ENCODE peak calls at places on chromosomes 4 and X, in seven cellular contexts. S, U, D, F, X, G and Y are unnamed samples.

GRCh38 chrX:95152810-95153209 is 1478.8 kb downstream of the FAM133A start:
- DNase-seq in S (no peak), U (no peak), D (no peak), F (no peak), X (no peak), G (no peak), Y (no peak)

GRCh38 chr4:186693159-186693815 is 30.4 kb downstream of the FAT1 start:
- DNase-seq in S (peak), U (no peak), D (peak), F (peak), X (peak), G (no peak), Y (peak)

GRCh38 chrX:116490091-116490490 is 27.3 kb upstream of the CT83 start:
- DNase-seq in S (peak), U (no peak), D (peak), F (no peak), X (no peak), G (no peak), Y (peak)

GRCh38 chrX:44447214-44447613 is 95.4 kb downstream of the FUNDC1 start:
- DNase-seq in S (no peak), U (no peak), D (no peak), F (no peak), X (no peak), G (no peak), Y (no peak)

GRCh38 chr4:101279377-101279871 is 67.9 kb downstream of the PPP3CA start:
- DNase-seq in S (peak), U (no peak), D (no peak), F (no peak), X (no peak), G (no peak), Y (peak)

GRCh38 chrX:140343226-140343873 is 161.5 kb downstream of the SOX3 start:
- DNase-seq in S (no peak), U (no peak), D (peak), F (no peak), X (no peak), G (no peak), Y (no peak)

GRCh38 chr4:121726642-121727268 is 30.0 kb upstream of the ANXA5 start:
- DNase-seq in S (peak), U (no peak), D (peak), F (no peak), X (no peak), G (no peak), Y (peak)

GRCh38 chrX:1380672-1381233 is 11.2 kb downstream of the SLC25A6 start:
- DNase-seq in S (no peak), U (peak), D (no peak), F (no peak), X (no peak), G (no peak), Y (no peak)

GRCh38 chr4:71855944-71856343 is 72.1 kb upstream of the GC start:
- DNase-seq in S (no peak), U (no peak), D (no peak), F (no peak), X (no peak), G (no peak), Y (no peak)

GRCh38 chrX:110268875-110269274 is 49.0 kb downstream of the AMMECR1 start:
- DNase-seq in S (no peak), U (no peak), D (no peak), F (no peak), X (no peak), G (no peak), Y (no peak)

GRCh38 chr4:119040711-119041185 is 94.9 kb upstream of the MYOZ2 start:
- DNase-seq in S (peak), U (no peak), D (peak), F (no peak), X (no peak), G (no peak), Y (peak)

GRCh38 chr4:6297266-6297815 is 27.7 kb downstream of the WFS1 start:
- DNase-seq in S (no peak), U (no peak), D (no peak), F (no peak), X (no peak), G (no peak), Y (no peak)

GRCh38 chr4:22897520-22898108 is 204.9 kb downstream of the GBA3 start:
- DNase-seq in S (peak), U (no peak), D (peak), F (no peak), X (no peak), G (no peak), Y (peak)
- TF ChIP-seq CTCF in S (peak), U (peak), D (peak), F (peak), X (peak), G (peak), Y (peak)

GRCh38 chr4:134650461-134650860 is 448.9 kb upstream of the PABPC4L start:
- DNase-seq in S (no peak), U (no peak), D (no peak), F (no peak), X (no peak), G (no peak), Y (no peak)
- TF ChIP-seq CTCF in S (no peak), U (no peak), D (peak), F (no peak), X (no peak), G (no peak), Y (no peak)

GRCh38 chr4:3655485-3656429 is 110.4 kb upstream of the ADRA2C start:
- DNase-seq in S (peak), U (no peak), D (no peak), F (no peak), X (no peak), G (no peak), Y (no peak)

GRCh38 chr4:3659131-3659530 is 107.1 kb upstream of the ADRA2C start:
- DNase-seq in S (no peak), U (no peak), D (no peak), F (no peak), X (no peak), G (no peak), Y (no peak)

GRCh38 chr4:3660086-3660927 is 105.9 kb upstream of the ADRA2C start:
- DNase-seq in S (no peak), U (peak), D (no peak), F (no peak), X (no peak), G (no peak), Y (peak)

GRCh38 chr4:3656441-3657376 is 109.5 kb upstream of the ADRA2C start:
- DNase-seq in S (no peak), U (no peak), D (no peak), F (no peak), X (no peak), G (no peak), Y (no peak)

GRCh38 chr4:3657917-3658913 is 108.0 kb upstream of the ADRA2C start:
- DNase-seq in S (peak), U (no peak), D (no peak), F (no peak), X (peak), G (no peak), Y (peak)
- TF ChIP-seq CTCF in S (no peak), U (no peak), D (no peak), F (no peak), X (no peak), G (no peak), Y (no peak)

GRCh38 chrX:154914052-154914451 is 27.9 kb downstream of the F8A1 start:
- DNase-seq in S (no peak), U (no peak), D (no peak), F (no peak), X (no peak), G (no peak), Y (no peak)

GRCh38 chrX:154918060-154918483 is 31.9 kb downstream of the F8A1 start:
- DNase-seq in S (peak), U (no peak), D (peak), F (peak), X (no peak), G (no peak), Y (peak)
- TF ChIP-seq CTCF in S (peak), U (peak), D (peak), F (no peak), X (no peak), G (peak), Y (peak)

GRCh38 chr4:145732001-145732400 is 52.1 kb downstream of the C4orf51 start:
- DNase-seq in S (no peak), U (no peak), D (no peak), F (no peak), X (no peak), G (no peak), Y (no peak)

GRCh38 chr4:145732416-145732815 is 52.5 kb downstream of the C4orf51 start:
- DNase-seq in S (no peak), U (no peak), D (peak), F (no peak), X (no peak), G (no peak), Y (no peak)

GRCh38 chr4:145734051-145734450 is 54.1 kb downstream of the C4orf51 start:
- DNase-seq in S (peak), U (no peak), D (peak), F (peak), X (no peak), G (no peak), Y (no peak)

GRCh38 chr4:145734576-145735329 is 54.8 kb downstream of the C4orf51 start:
- DNase-seq in S (peak), U (no peak), D (peak), F (peak), X (peak), G (no peak), Y (peak)

DNA sequence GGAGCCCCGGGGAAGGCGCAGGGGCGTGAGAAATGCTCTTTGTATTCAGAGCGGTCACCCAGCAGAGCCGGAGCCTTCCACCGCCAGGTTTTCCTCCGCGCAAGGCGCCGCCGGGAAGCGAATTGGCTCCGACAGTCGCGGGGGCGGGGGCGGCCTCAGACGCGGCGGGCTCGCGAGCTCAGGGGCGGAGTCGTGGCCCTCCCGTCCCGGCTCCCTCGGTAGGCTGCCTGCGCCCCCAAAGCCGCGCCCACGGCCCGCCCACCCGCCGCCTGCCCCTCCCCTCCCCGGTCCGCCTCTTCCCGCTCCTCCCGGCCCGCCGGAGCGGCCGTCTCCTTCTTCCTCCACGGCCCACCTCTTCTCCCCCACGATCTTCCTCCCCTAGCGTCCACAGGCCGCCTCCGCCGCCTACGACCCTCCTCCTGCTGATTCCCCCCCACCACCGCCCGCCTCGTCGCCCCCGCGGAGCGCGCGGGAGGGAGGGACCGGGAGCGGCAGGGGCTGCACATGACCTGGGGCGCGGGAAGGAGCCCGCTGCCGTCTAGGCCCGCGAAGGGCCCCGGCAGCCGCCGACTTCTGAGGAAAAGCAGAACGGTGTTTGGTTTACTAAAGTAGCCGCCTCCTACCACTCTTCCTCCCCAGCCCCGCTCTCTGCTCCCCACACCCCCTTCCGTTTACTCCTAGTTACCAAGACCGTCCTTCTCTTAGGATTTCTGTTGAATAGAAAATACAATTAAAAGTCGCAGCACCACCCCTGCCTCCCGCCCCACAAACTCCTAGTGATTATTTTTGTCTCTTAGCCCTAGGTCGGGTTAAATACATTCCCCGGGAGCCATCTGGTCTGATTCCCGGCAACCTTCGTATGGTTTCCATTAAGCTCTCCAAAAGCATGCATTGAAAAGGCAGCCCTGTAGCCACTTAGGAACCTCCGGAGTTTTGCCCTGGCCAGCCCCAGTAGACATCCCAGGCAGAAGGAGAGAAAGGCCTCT is 53.2 kb downstream of the C4orf51 start:
- DNase-seq in S (peak), U (peak), D (peak), F (peak), X (peak), G (peak), Y (peak)
- TF ChIP-seq CTCF in S (peak), U (peak), D (no peak), F (no peak), X (no peak), G (no peak), Y (no peak)

GRCh38 chr4:136484996-136485395 is 1047.3 kb downstream of the PCDH18 start:
- DNase-seq in S (no peak), U (no peak), D (peak), F (no peak), X (no peak), G (no peak), Y (no peak)
- TF ChIP-seq CTCF in S (no peak), U (no peak), D (no peak), F (no peak), X (no peak), G (no peak), Y (no peak)

GRCh38 chr4:76569225-76569624 is 134.2 kb downstream of the SHROOM3 start:
- DNase-seq in S (no peak), U (no peak), D (no peak), F (peak), X (no peak), G (no peak), Y (no peak)

GRCh38 chr4:76570141-76570989 is 135.3 kb downstream of the SHROOM3 start:
- DNase-seq in S (peak), U (no peak), D (peak), F (no peak), X (no peak), G (no peak), Y (no peak)

GRCh38 chr4:76571274-76571673 is 136.2 kb downstream of the SHROOM3 start:
- DNase-seq in S (no peak), U (no peak), D (peak), F (no peak), X (no peak), G (no peak), Y (no peak)

GRCh38 chr4:76572224-76572623 is 137.2 kb downstream of the SHROOM3 start:
- DNase-seq in S (no peak), U (no peak), D (no peak), F (no peak), X (no peak), G (no peak), Y (no peak)

DNA sequence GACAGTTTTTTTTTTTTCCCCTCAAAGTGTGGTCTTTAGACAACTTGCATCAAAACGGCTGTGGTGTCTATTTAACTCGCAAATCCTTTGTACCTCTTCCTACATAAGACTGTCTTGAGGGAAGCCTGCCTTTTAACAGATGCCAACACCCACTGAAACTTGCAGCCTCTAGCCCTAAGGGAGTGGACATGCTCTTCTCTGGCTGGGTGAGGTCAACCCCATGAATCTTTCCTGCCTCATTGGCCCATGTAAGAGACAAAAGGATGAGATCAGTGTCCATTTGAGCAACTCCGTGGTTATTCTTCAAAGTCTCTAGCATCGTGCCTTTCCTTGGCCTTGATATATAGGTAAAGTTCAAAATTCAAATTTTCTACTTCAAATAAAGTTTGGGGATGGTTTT is 134.7 kb downstream of the SHROOM3 start:
- DNase-seq in S (no peak), U (no peak), D (no peak), F (no peak), X (no peak), G (no peak), Y (no peak)
- TF ChIP-seq CTCF in S (no peak), U (no peak), D (no peak), F (no peak), X (no peak), G (no peak), Y (no peak)

DNA sequence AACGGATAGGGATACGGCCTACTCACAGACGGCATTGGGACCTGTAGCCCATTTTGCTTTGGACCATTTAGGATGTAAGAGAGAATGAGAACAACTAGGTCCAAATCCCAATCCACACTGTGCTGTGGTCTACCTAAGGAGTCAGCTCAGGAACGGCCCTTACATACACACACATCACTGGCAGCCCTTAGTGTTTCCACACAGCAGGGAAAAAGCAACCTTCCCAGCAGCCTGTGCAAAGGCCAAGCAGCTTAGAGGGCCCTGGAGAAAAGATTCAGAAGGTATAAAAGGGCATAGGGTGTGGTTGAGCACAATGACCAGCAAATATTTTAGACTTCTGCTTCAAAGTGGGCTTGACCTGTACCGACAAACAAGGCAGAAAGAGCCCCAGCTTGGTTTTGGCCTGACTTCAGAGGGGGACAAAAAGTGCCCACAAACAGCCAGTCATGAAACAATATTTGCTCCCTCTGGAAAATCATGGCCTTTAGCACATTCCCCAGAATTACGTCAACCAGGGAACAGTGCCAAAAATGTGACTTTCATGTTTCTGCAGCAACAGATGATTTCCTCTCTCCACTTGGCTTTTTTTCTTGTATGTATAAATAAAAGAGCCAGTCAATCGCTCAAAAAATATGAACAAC is 359.5 kb upstream of the FGF16 start:
- DNase-seq in S (peak), U (no peak), D (peak), F (no peak), X (no peak), G (no peak), Y (peak)
- TF ChIP-seq CTCF in S (no peak), U (no peak), D (no peak), F (no peak), X (no peak), G (no peak), Y (no peak)

GRCh38 chr4:139768913-139769312 is 103.3 kb downstream of the MGST2 start:
- DNase-seq in S (no peak), U (no peak), D (no peak), F (no peak), X (peak), G (no peak), Y (no peak)
- TF ChIP-seq CTCF in S (no peak), U (no peak), D (peak), F (no peak), X (no peak), G (no peak), Y (no peak)

DNA sequence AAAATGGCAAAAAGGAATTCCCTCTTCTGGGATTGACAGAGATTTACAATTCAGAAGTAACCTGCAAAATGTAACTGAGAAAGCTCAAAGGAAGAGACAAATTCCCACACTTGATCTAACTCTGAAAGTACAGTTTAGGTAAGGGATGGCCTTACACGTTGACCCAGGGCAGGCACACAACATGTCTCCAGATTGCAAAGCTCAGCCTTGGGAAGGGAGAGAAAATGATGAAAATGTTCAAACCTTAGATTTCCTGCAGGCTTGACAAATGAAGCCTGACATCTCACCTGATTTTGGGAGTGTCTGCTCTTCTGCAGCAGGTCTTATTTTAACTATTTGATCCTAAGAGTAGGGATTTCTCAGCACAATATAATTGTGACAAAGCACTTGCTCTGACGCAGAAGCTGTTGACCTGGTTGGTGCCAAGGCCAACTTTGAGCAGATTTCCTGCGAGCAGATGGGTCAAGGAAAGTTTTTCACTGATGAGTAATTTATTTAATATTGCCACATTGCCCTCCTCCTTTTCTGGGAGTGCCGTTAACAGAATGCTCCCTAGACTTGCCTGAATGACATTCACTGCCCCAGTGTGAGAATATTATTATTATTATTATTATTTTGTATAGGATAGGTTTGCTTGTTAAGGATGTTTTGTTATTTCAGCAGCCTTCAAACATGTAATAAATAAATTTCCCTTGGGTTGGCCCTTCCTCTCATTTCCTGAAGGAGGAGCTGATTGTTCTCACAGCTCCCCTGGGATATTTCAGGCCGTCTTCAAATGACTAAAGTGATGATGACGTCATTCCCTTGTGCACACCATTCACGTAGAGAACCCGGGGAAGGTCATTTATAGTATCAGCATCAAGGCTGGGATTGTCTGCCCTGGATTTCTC is 157.1 kb downstream of the VEGFC start:
- DNase-seq in S (peak), U (no peak), D (peak), F (no peak), X (no peak), G (no peak), Y (peak)
- TF ChIP-seq CTCF in S (peak), U (no peak), D (no peak), F (no peak), X (no peak), G (no peak), Y (peak)